ENCODE peak calls at places on chromosomes 11 and 22, in ten cellular contexts. D is aorta, Q is cardiac muscle cell, W is IMR-90, A is GM23338, N is pancreas, Z is heart right ventricle, H is brain microvascular endothelial cell, P is stomach, T is suprapubic skin. Y is an unnamed sample.

GRCh38 chr11:3153291-3153861 is 11.7 kb downstream of the OSBPL5 start:
- DNase-seq in P (no peak), D (peak; percentile 94), H (peak; percentile 90), T (no peak), Z (peak; percentile 74), Q (no peak), N (peak; percentile 33), W (peak; percentile 97), A (no peak), Y (no peak)

GRCh38 chr11:122277553-122277952 is 161.5 kb upstream of the BLID start:
- DNase-seq in Z (no peak), H (no peak), T (no peak), W (no peak), N (no peak), Q (no peak), A (no peak), D (no peak), P (no peak), Y (no peak)

GRCh38 chr11:44575288-44575672 is 9.8 kb downstream of the CD82 start:
- DNase-seq in W (peak; percentile 90), N (peak; percentile 24), H (peak; percentile 77), Q (no peak), P (no peak), D (no peak), A (no peak), Z (no peak), T (no peak), Y (no peak)

GRCh38 chr11:111429066-111429506 is 50.0 kb upstream of the POU2AF1 start:
- DNase-seq in Z (no peak), D (no peak), A (peak; percentile 82), Q (no peak), W (peak; percentile 37), T (peak; percentile 82), H (peak; percentile 40), P (peak; percentile 73), N (no peak), Y (no peak)

GRCh38 chr11:122895591-122895990 is 13.0 kb downstream of the JHY start:
- DNase-seq in A (no peak), Z (no peak), W (no peak), Q (no peak), T (no peak), N (no peak), D (no peak), H (no peak), P (no peak), Y (no peak)

GRCh38 chr11:94910779-94911178 is 62.6 kb downstream of the CWC15 start:
- DNase-seq in A (no peak), W (peak; percentile 88), D (no peak), Z (no peak), Q (no peak), H (no peak), T (no peak), P (no peak), N (no peak), Y (no peak)

GRCh38 chr11:73313652-73314051 is 5.6 kb downstream of the ARHGEF17 start:
- DNase-seq in T (no peak), Z (no peak), N (no peak), D (no peak), P (no peak), W (no peak), Q (no peak), A (no peak), H (no peak), Y (no peak)

GRCh38 chr22:27100789-27101188 is 443.4 kb downstream of the MIAT start:
- DNase-seq in N (no peak), W (peak; percentile 45), D (no peak), H (peak; percentile 58), Q (peak; percentile 67), P (no peak), A (peak; percentile 72), Z (no peak), T (no peak), Y (no peak)

GRCh38 chr11:126339866-126340434 is 15.5 kb upstream of the ST3GAL4 start:
- DNase-seq in A (no peak), Q (peak; percentile 34), P (peak; percentile 66), N (no peak), W (peak; percentile 62), Z (peak; percentile 78), D (peak; percentile 49), T (no peak), H (no peak), Y (peak; percentile 81)

GRCh38 chr11:110160016-110160415 is 66.8 kb downstream of the ZC3H12C start:
- DNase-seq in W (peak; percentile 79), H (peak; percentile 44), P (no peak), Q (no peak), Z (no peak), N (no peak), A (no peak), D (no peak), T (no peak), Y (no peak)

GRCh38 chr11:72833792-72834501 is 19.7 kb downstream of the ATG16L2 start:
- DNase-seq in P (no peak), A (no peak), D (peak; percentile 35), W (no peak), H (no peak), T (no peak), Q (no peak), N (no peak), Z (peak; percentile 58), Y (no peak)

GRCh38 chr22:23278883-23279675 is 98.8 kb downstream of the BCR start:
- DNase-seq in H (no peak), P (peak; percentile 92), Q (no peak), D (no peak), T (no peak), N (peak; percentile 85), W (no peak), A (no peak), Z (peak; percentile 37), Y (peak; percentile 79)

DNA sequence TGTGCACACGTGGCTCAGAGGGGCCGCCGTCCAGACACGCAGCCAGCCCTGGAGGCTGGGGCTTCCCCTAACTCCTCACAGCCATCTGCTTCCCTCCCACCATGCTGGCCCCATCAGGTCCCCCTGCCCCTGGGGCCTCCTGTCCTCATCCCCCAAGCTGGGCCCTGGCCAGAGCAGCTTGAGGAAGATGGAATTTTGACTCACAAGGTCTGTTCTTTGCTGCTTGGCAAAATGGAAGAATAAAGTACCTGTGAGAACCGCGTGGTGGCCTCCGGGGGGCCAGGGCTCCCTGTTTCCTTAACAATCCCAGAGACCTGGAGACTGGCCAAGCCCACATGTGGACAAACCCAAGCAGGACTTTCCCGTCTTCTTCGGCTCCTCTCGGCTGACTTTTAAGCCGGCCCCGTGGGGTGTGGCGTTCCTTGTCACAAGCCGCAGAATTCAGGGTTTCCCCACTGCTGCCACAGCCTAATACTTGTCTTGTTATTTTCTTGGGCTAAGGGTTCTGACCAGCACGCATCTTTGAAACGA is 872.8 kb downstream of the BRD1 start:
- DNase-seq in T (peak; percentile 57), H (no peak), D (peak; percentile 70), Q (no peak), Z (no peak), P (peak; percentile 25), N (no peak), A (no peak), W (no peak), Y (no peak)
- H3K36me3 ChIP-seq in T (no peaks in the 10 kb centered on the region), H (no peaks in the 10 kb centered on the region), D (no peaks in the 10 kb centered on the region), Q (no peaks in the 10 kb centered on the region), Z (no peaks in the 10 kb centered on the region), P (no peaks in the 10 kb centered on the region), N (no peaks in the 10 kb centered on the region), A (no peaks in the 10 kb centered on the region), W (no peaks in the 10 kb centered on the region), Y (no peaks in the 10 kb centered on the region)

DNA sequence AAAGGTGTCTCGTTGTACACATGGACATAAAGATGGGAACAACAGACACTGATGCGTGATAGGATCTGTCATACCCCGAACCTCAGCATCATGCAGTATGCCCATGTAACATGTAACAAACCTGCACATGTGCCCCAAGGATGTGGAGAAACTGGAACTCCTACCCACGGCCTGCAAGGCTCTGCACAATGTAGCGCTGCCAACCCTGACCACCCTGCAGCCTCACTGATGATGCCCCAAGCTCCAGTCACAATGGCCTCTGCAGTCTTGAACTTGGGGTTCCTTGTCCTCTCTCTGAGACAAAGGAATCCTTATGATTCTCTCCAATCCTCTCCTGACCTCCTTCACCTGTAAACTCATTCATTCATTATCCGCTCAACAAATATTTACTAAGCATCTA is 14.2 kb downstream of the LMO1 start:
- DNase-seq in Q (no peak), D (peak; percentile 27), T (peak; percentile 18), N (no peak), H (no peak), W (no peak), Z (no peak), A (no peak), P (no peak), Y (no peak)
- H3K27ac ChIP-seq in Q (no peak overlapping the region), D (no peak overlapping the region), T (no peak overlapping the region), N (no peak overlapping the region), H (no peak overlapping the region), W (no peak overlapping the region), Z (no peak overlapping the region), A (no peak overlapping the region), P (no peak overlapping the region), Y (no peak overlapping the region)

GRCh38 chr11:128471138-128471661 is 116.2 kb downstream of the ETS1 start:
- DNase-seq in H (no peak), W (no peak), A (no peak), Z (no peak), Q (no peak), N (no peak), P (no peak), D (no peak), T (no peak), Y (no peak)

GRCh38 chr11:128469220-128469619 is 118.1 kb downstream of the ETS1 start:
- DNase-seq in Q (no peak), H (no peak), D (no peak), N (no peak), Z (no peak), A (no peak), W (no peak), T (no peak), P (no peak), Y (no peak)

GRCh38 chr11:128468106-128468505 is 119.3 kb downstream of the ETS1 start:
- DNase-seq in N (no peak), Q (no peak), H (no peak), Z (no peak), P (no peak), D (no peak), W (no peak), T (no peak), A (no peak), Y (no peak)

GRCh38 chr11:128472128-128473110 is 114.9 kb downstream of the ETS1 start:
- DNase-seq in T (no peak), P (no peak), D (no peak), Q (no peak), A (no peak), H (peak; percentile 83), W (peak; percentile 79), N (no peak), Z (no peak), Y (no peak)

GRCh38 chr11:128470081-128470480 is 117.3 kb downstream of the ETS1 start:
- DNase-seq in W (no peak), T (no peak), H (no peak), P (no peak), D (no peak), N (no peak), Q (no peak), A (no peak), Z (no peak), Y (no peak)
- H3K36me3 ChIP-seq in W (peaks cover 30% of the 10 kb centered on the region), T (peaks cover 6% of the 10 kb centered on the region), H (peaks cover 47% of the 10 kb centered on the region), P (peaks cover 9% of the 10 kb centered on the region), D (no peaks in the 10 kb centered on the region), N (no peaks in the 10 kb centered on the region), Q (no peaks in the 10 kb centered on the region), A (no peaks in the 10 kb centered on the region), Z (no peaks in the 10 kb centered on the region), Y (peaks cover 62% of the 10 kb centered on the region)

DNA sequence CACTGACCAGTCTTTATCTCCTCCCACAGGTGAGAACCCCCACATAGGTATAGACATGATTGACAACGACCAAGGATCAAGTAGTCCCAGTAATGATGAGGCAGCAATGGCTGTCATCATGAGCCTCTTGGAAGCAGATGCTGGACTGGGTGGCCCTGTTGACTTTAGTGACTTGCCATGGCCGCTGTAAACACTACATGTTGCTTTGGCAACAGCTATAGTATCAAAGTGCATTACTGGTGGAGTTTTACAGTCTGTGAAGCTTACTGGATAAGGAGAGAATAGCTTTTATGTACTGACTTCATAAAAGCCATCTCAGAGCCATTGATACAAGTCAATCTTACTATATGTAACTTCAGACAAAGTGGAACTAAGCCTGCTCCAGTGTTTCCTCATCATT is 76.5 kb downstream of the BTBD10 start:
- DNase-seq in P (no peak), H (no peak), W (no peak), Q (no peak), T (no peak), Z (no peak), A (no peak), D (no peak), N (no peak), Y (no peak)
- H3K27ac ChIP-seq in P (no peak overlapping the region), H (no peak overlapping the region), W (no peak overlapping the region), Q (no peak overlapping the region), T (no peak overlapping the region), Z (no peak overlapping the region), A (no peak overlapping the region), D (no peak overlapping the region), N (no peak overlapping the region), Y (no peak overlapping the region)